ENCODE peak calls at places on chromosomes 2 and 18, in five cellular contexts. H is A549, N is GM12878, M is body of pancreas, G is HepG2. F is an unnamed sample.

GRCh38 chr2:233430091-233430490 is 75.8 kb downstream of the DGKD start:
- ATAC-seq in M (no peak), H (peak), G (no peak), N (no peak), F (no peak)

GRCh38 chr18:57813245-57813644 is 10.1 kb upstream of the ATP8B1 start:
- ATAC-seq in G (no peak), H (peak), N (no peak), M (no peak), F (peak)

GRCh38 chr2:226333388-226333787 is 466.2 kb downstream of the IRS1 start:
- ATAC-seq in H (no peak), G (no peak), N (no peak), M (no peak), F (no peak)

GRCh38 chr2:109316091-109316490 is 187.1 kb downstream of the SH3RF3 start:
- ATAC-seq in N (no peak), G (no peak), H (no peak), M (no peak), F (no peak)

GRCh38 chr2:36235877-36236276 is 119.7 kb upstream of the CRIM1 start:
- ATAC-seq in G (no peak), M (no peak), N (no peak), H (no peak), F (no peak)

GRCh38 chr2:83370419-83370762 is 1088.7 kb downstream of the SUCLG1 start:
- ATAC-seq in M (no peak), N (no peak), G (no peak), H (no peak), F (no peak)

GRCh38 chr2:205903549-205904129 is 182.3 kb downstream of the INO80D start:
- ATAC-seq in G (peak), M (peak), N (peak), H (peak), F (no peak)

GRCh38 chr2:23271230-23271629 is 113.7 kb upstream of the KLHL29 start:
- ATAC-seq in G (no peak), N (no peak), M (no peak), H (no peak), F (no peak)

GRCh38 chr2:192124576-192124975 is 70.2 kb downstream of the TMEFF2 start:
- ATAC-seq in N (no peak), M (no peak), G (no peak), H (no peak), F (no peak)

GRCh38 chr2:64881037-64881492 is 108.1 kb upstream of the SLC1A4 start:
- ATAC-seq in N (peak), G (no peak), M (no peak), H (no peak), F (no peak)

GRCh38 chr2:56981554-56981953 is 797.8 kb downstream of the CCDC85A start:
- ATAC-seq in N (no peak), H (no peak), G (no peak), M (no peak), F (no peak)

GRCh38 chr2:216486708-216487107 is 11.9 kb upstream of the RPL37A start:
- ATAC-seq in H (no peak), M (no peak), N (no peak), G (peak), F (peak)

GRCh38 chr2:105517814-105518705 is 119.2 kb upstream of the FHL2 start:
- ATAC-seq in M (peak), H (no peak), G (no peak), N (no peak), F (peak)

GRCh38 chr2:168354499-168354898 is 101.6 kb upstream of the CERS6 start:
- ATAC-seq in G (no peak), H (no peak), M (no peak), N (no peak), F (no peak)

GRCh38 chr2:100675855-100676254 is 113.1 kb downstream of the PDCL3 start:
- ATAC-seq in N (no peak), H (no peak), G (peak), M (no peak), F (no peak)

GRCh38 chr2:222355860-222356259 is 57.1 kb upstream of the PAX3 start:
- ATAC-seq in M (no peak), N (no peak), H (no peak), G (no peak), F (no peak)

GRCh38 chr2:68784191-68784590 is 49.6 kb downstream of the ARHGAP25 start:
- ATAC-seq in H (no peak), M (no peak), G (no peak), N (no peak), F (no peak)

GRCh38 chr2:109229094-109229675 is 100.2 kb downstream of the SH3RF3 start:
- ATAC-seq in G (no peak), H (no peak), N (no peak), M (no peak), F (no peak)

GRCh38 chr18:69402219-69402989 is 1.7 kb downstream of the DOK6 start:
- ATAC-seq in N (no peak), H (no peak), M (no peak), G (peak), F (no peak)

GRCh38 chr2:33541243-33541642 is 57.9 kb downstream of the FAM98A start:
- ATAC-seq in N (no peak), M (no peak), G (no peak), H (no peak), F (no peak)

GRCh38 chr18:77560334-77560970 is 310.8 kb downstream of the GALR1 start:
- ATAC-seq in G (no peak), H (peak), N (no peak), M (no peak), F (no peak)

GRCh38 chr2:43539991-43540860 is 55.6 kb downstream of the THADA start:
- ATAC-seq in H (peak), N (no peak), G (no peak), M (peak), F (peak)

GRCh38 chr2:38187416-38188127 is 111.6 kb upstream of the CYP1B1 start:
- ATAC-seq in M (peak), N (no peak), G (no peak), H (no peak), F (peak)

GRCh38 chr2:10820562-10820961 is 8.0 kb upstream of the PDIA6 start:
- ATAC-seq in H (no peak), G (no peak), N (no peak), M (no peak), F (no peak)

GRCh38 chr2:62831729-62832128 is 126.2 kb downstream of the EHBP1 start:
- ATAC-seq in M (no peak), H (no peak), N (peak), G (no peak), F (no peak)

GRCh38 chr2:230739961-230740360 is 27.3 kb downstream of the CAB39 start:
- ATAC-seq in G (no peak), N (no peak), H (no peak), M (no peak), F (no peak)

GRCh38 chr2:69013837-69014796 is 1.1 kb downstream of the ANTXR1 start:
- ATAC-seq in M (no peak), H (peak), G (peak), N (no peak), F (no peak)

GRCh38 chr18:33239298-33239697 is 201.2 kb downstream of the CCDC178 start:
- ATAC-seq in H (no peak), G (no peak), M (no peak), N (peak), F (no peak)

GRCh38 chr2:86301711-86302202 is 35.7 kb downstream of the REEP1 start:
- ATAC-seq in M (no peak), N (no peak), G (no peak), H (no peak), F (no peak)

GRCh38 chr2:20062615-20063545 is 11.5 kb upstream of the LAPTM4A start:
- ATAC-seq in G (no peak), N (peak), M (no peak), H (no peak), F (peak)

GRCh38 chr18:22465859-22466602 is 48.3 kb upstream of the CTAGE1 start:
- ATAC-seq in M (peak), N (no peak), H (peak), G (peak), F (peak)

GRCh38 chr2:26346454-26347053 is at the start of gene ADGRF3:
- ATAC-seq in M (no peak), G (peak), N (peak), H (peak), F (no peak)

GRCh38 chr2:151095463-151095862 is 166.2 kb downstream of the RBM43 start:
- ATAC-seq in H (no peak), G (no peak), N (no peak), M (no peak), F (no peak)

DNA sequence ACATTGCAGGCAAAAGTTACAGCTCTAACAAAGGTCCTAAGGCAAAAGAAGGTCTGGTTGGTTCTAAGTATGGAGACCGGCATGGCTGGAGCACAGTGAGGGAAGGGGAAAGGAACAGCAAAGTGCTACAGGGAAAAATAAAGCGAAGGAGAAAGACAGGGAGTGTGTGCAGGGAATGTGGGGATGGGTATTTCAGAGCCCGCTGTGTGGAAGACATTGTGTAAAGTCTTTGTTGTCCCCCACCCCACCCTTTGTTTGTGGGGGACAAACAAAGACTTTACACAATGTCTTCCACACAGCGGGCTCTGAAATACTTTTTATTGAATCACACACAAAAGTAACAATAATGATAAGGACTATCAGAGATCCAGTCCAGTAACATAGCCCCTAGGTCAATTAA is 28.9 kb upstream of the C2orf15 start:
- ATAC-seq in M (no peak), N (no peak), H (no peak), G (peak), F (no peak)
- TF ChIP-seq POLR2A in M (no peak), N (no peak), H (no peak), G (no peak), F (no peak)

GRCh38 chr2:70301344-70302194 is at the start of gene FAM136A:
- ATAC-seq in N (peak), G (peak), M (peak), H (peak), F (peak)
- TF ChIP-seq POLR2A in N (peak), G (peak), M (peak), H (peak), F (no peak)

DNA sequence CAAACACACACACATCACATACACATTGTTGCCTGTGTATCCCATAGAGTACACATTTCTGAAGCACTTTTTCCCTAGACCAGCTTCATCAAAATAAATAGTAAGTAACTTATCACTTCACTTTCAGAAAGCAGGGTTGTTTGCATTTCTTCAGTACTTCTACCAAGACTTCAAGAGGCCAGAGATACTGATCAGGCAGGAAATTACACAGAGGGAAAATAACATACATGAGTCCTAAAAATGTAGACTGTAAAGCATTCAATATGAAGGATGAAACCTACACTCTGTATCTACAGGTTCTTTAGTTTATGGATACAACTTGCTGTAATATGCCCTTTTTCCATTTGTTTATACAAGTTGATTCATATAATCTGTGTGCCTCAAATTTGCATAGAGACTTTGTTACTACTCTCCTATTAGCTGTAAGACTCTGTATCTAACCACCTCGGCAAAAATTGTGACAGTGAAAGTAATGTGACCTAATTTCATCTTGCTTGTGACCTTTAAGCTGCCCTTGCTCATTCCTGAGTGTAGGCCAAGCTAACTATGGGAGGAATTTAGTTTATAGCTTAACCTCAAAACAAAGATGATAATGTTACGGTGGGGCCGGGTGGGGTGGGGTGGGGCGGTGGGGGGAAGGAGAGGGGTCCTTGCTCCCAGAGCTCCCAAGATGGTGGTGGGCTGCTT is 228.9 kb upstream of the SPOPL start:
- ATAC-seq in H (no peak), G (peak), N (no peak), M (no peak), F (no peak)
- TF ChIP-seq POLR2A in H (no peak), G (no peak), N (no peak), M (no peak), F (no peak)

GRCh38 chr2:58916127-58916526 is 675.0 kb upstream of the FANCL start:
- ATAC-seq in N (no peak), M (no peak), G (no peak), H (no peak), F (peak)
- TF ChIP-seq POLR2A in N (no peak), M (no peak), G (no peak), H (no peak), F (no peak)

DNA sequence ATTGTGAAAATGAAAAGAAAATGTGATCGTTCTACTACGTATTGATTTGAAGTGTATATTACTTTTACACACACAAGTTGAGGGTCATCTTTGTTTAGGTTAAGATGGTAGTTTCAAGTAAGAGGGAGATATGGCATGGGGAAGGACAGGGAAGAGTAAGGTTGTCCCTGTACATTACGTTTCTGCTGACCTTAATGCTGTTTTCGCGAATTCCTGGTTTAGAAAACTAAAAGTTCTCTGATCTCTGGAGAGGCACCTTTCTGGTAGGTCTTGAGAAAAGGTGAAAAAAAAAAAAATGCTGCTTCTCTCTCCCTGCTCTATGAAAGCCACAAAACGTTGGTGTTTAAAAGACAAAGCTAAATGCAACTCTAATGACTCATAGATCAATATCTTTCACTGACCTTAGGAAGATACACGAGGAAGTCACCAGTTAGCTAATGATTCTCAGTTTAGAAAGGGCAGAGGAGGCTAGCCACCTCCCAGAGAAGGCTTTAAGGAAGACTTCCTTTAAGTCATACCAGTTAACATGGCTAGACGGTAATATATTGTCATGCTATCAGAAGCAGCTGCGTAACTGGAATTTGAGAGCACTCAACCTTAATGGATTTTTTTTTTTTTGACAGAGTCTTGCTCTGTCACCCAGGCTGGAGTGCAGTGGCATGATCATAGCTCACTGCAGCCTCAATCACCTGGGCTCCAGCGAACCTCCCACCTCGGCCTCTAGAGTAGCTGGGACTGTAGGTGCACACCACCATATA is 13.2 kb downstream of the TXNDC2 start:
- ATAC-seq in M (peak), G (peak), N (no peak), H (peak), F (no peak)
- TF ChIP-seq POLR2A in M (no peak), G (no peak), N (no peak), H (no peak), F (no peak)

GRCh38 chr18:3268306-3268705 is 6.4 kb downstream of the MYL12B start:
- ATAC-seq in N (peak), H (no peak), M (no peak), G (peak), F (no peak)

GRCh38 chr18:3264362-3264761 is 2.4 kb downstream of the MYL12B start:
- ATAC-seq in N (no peak), M (no peak), H (no peak), G (no peak), F (no peak)

GRCh38 chr18:3262234-3263171 is 570 bp downstream of the MYL12B start:
- ATAC-seq in M (peak), H (peak), G (peak), N (peak), F (peak)

GRCh38 chr18:3266062-3266608 is 4.2 kb downstream of the MYL12B start:
- ATAC-seq in M (no peak), N (no peak), H (no peak), G (no peak), F (no peak)

GRCh38 chr18:3265564-3266033 is 3.7 kb downstream of the MYL12B start:
- ATAC-seq in N (no peak), H (no peak), G (no peak), M (no peak), F (no peak)
- TF ChIP-seq POLR2A in N (no peak), H (no peak), G (no peak), M (no peak), F (no peak)

GRCh38 chr2:46299365-46300263 is 2.4 kb downstream of the EPAS1 start:
- ATAC-seq in N (no peak), G (peak), M (peak), H (peak), F (peak)
- TF ChIP-seq POLR2A in N (no peak), G (no peak), M (peak), H (no peak), F (no peak)

GRCh38 chr2:144331652-144332355 is 188.1 kb downstream of the ZEB2 start:
- ATAC-seq in H (peak), N (peak), M (peak), G (peak), F (no peak)
- TF ChIP-seq POLR2A in H (peak), N (no peak), M (peak), G (peak), F (no peak)

GRCh38 chr2:75564026-75564688 is 3.4 kb upstream of the EVA1A start:
- ATAC-seq in G (no peak), H (no peak), N (no peak), M (no peak), F (no peak)

GRCh38 chr2:75562513-75562864 is 1.8 kb upstream of the EVA1A start:
- ATAC-seq in M (no peak), G (no peak), N (no peak), H (no peak), F (no peak)

GRCh38 chr2:75565523-75566449 is 5.0 kb upstream of the EVA1A start:
- ATAC-seq in N (no peak), H (no peak), G (no peak), M (no peak), F (no peak)

GRCh38 chr2:75563591-75563990 is 2.9 kb upstream of the EVA1A start:
- ATAC-seq in N (no peak), G (no peak), H (no peak), M (no peak), F (no peak)

GRCh38 chr2:75564713-75565369 is 4.1 kb upstream of the EVA1A start:
- ATAC-seq in G (no peak), N (peak), M (no peak), H (no peak), F (no peak)
- TF ChIP-seq POLR2A in G (no peak), N (no peak), M (no peak), H (no peak), F (no peak)